ENCODE peak calls at places on chromosomes 1 and 21, in seven cellular contexts. H, S, C, R, K, X and Y are unnamed samples.

GRCh38 chr1:59085101-59085500 is 211.8 kb upstream of the FGGY start:
- DNase-seq in R (no peak), C (no peak), S (no peak), K (no peak), X (no peak), H (no peak), Y (no peak)

GRCh38 chr1:61391730-61392129 is 309.4 kb downstream of the NFIA start:
- DNase-seq in K (no peak), H (no peak), X (no peak), C (no peak), S (no peak), R (no peak), Y (no peak)

GRCh38 chr1:178004926-178005391 is 35.1 kb upstream of the SEC16B start:
- DNase-seq in X (no peak), K (no peak), C (no peak), R (no peak), H (no peak), S (no peak), Y (no peak)

GRCh38 chr1:192904438-192904895 is 95.6 kb downstream of the RGS2 start:
- DNase-seq in K (peak), S (no peak), H (no peak), X (peak), C (no peak), R (no peak), Y (peak)

GRCh38 chr1:206728588-206728987 is 42.0 kb upstream of the IL19 start:
- DNase-seq in K (no peak), H (no peak), X (no peak), R (no peak), S (no peak), C (no peak), Y (no peak)

GRCh38 chr1:228794173-228794572 is 58.9 kb downstream of the RHOU start:
- DNase-seq in S (no peak), C (no peak), R (no peak), K (no peak), H (no peak), X (no peak), Y (no peak)

GRCh38 chr21:35575280-35575915 is 484.9 kb downstream of the SETD4 start:
- DNase-seq in C (no peak), S (no peak), R (no peak), X (no peak), H (no peak), K (no peak), Y (no peak)

GRCh38 chr1:192575499-192576189 is at the start of gene RGS1:
- DNase-seq in C (peak), X (no peak), K (no peak), R (no peak), H (no peak), S (no peak), Y (peak)

GRCh38 chr1:44519035-44519676 is 114.1 kb downstream of the RNF220 start:
- DNase-seq in X (no peak), C (no peak), S (no peak), K (no peak), H (no peak), R (no peak), Y (peak)

GRCh38 chr1:116852910-116853309 is 56.8 kb upstream of the PTGFRN start:
- DNase-seq in H (no peak), C (no peak), K (no peak), X (no peak), R (no peak), S (no peak), Y (no peak)

GRCh38 chr1:53172751-53173498 is 23.7 kb upstream of the CPT2 start:
- DNase-seq in K (no peak), X (peak), H (peak), C (no peak), R (no peak), S (no peak), Y (no peak)

GRCh38 chr1:198909973-198910372 is 271.1 kb downstream of the PTPRC start:
- DNase-seq in K (no peak), X (no peak), C (no peak), R (no peak), S (no peak), H (no peak), Y (no peak)

GRCh38 chr1:24540906-24541710 is 14.8 kb upstream of the NCMAP start:
- DNase-seq in C (no peak), R (peak), S (no peak), K (no peak), H (peak), X (peak), Y (peak)

GRCh38 chr1:232624892-232625291 is 5.0 kb downstream of the SIPA1L2 start:
- DNase-seq in H (no peak), R (no peak), C (no peak), S (no peak), X (no peak), K (no peak), Y (no peak)

GRCh38 chr1:175477248-175477647 is 266.1 kb downstream of the TNR start:
- DNase-seq in H (no peak), C (no peak), X (no peak), K (no peak), R (no peak), S (no peak), Y (no peak)

GRCh38 chr1:5595531-5596170 is 396.6 kb downstream of the NPHP4 start:
- DNase-seq in K (no peak), C (no peak), X (no peak), H (no peak), R (no peak), S (peak), Y (no peak)

GRCh38 chr1:100178092-100178491 is at the start of gene LRRC39:
- DNase-seq in C (no peak), H (peak), K (no peak), R (no peak), X (no peak), S (no peak), Y (no peak)

GRCh38 chr1:178966312-178966711 is 59.4 kb upstream of the FAM20B start:
- DNase-seq in H (no peak), K (no peak), S (no peak), R (no peak), X (no peak), C (no peak), Y (no peak)

GRCh38 chr1:26337206-26337535 is 16.8 kb downstream of the CRYBG2 start:
- DNase-seq in K (no peak), H (no peak), C (no peak), R (no peak), X (no peak), S (no peak), Y (no peak)

DNA sequence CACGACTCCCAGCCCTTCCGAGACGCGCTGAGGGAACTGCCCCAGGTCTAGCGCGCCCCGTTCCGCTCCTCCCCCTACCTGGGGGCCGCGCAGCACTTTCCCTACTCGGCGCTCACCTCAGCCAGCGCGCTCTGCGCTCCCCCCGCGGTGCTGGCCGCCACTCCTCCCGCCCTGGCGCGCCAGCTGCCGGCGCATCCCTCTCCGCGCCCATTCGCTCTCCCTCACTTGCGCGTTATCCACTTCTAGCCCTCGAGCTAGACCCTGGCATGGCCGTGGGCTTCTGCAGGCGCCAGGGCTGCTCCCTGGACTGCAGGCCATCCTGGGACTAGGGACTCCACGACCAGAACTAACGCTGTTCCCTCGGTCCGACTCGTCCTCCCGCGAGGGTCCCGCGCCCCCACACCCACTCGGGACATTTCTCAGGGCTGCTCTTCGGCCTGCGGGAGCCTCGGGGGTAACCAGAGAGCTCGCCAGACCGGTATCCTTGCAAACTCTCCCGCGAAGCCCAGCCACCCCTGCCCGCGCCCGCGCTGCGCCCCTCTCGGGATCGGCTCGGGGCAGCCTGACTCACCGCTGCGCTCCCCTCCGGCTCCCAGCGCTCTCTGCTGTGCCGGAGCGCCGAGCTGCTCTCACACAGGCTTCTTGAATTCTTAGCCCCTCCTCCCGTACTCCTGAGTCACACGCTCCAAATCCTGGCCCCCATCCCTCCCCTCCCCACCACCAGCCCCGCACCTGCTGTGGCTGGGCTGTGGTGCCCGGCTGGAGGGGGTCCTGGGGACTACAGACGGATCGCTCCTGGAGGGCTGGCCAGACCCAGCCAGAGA is at the start of gene NGF:
- DNase-seq in X (peak), C (peak), H (no peak), R (no peak), S (no peak), K (peak), Y (peak)
- TF ChIP-seq POLR2A in X (no peak), C (peak), H (no peak), R (no peak), S (no peak), K (peak), Y (peak)

DNA sequence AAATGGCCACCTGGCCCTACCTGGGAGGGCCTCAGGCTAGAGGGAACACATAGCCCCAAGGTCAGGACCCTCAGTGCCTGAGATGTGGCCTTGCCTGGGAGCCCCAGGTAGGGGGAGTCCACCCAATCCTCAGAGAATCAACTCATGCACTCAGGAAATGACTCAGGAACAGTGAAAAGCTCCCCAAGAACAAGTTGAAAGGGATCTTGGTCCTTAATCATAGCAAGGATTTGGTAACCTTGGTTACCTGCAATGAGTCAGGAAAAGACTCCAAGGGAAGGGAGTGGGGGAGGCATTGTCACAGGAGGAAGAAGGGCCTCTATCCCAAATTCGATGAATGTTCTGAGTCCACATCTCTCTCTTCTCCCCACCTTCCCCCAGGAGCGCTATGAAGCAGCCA is 17.0 kb downstream of the MAP7D1 start:
- DNase-seq in K (no peak), X (peak), R (no peak), H (no peak), C (no peak), S (no peak), Y (no peak)
- H3K27ac ChIP-seq in K (no peak), X (peak), R (no peak), H (no peak), C (peak), S (peak), Y (no peak)

GRCh38 chr1:72286401-72286800 is 4.1 kb upstream of the NEGR1 start:
- DNase-seq in X (no peak), S (no peak), R (no peak), C (no peak), H (no peak), K (no peak), Y (no peak)

GRCh38 chr1:72283204-72284083 is 1.1 kb upstream of the NEGR1 start:
- DNase-seq in K (peak), H (no peak), C (peak), X (no peak), S (peak), R (peak), Y (peak)

GRCh38 chr1:72284398-72285073 is 2.2 kb upstream of the NEGR1 start:
- DNase-seq in R (peak), K (peak), S (no peak), C (peak), X (no peak), H (no peak), Y (peak)

GRCh38 chr1:72284084-72284397 is 1.7 kb upstream of the NEGR1 start:
- DNase-seq in R (no peak), C (no peak), X (no peak), K (no peak), S (no peak), H (no peak), Y (no peak)

DNA sequence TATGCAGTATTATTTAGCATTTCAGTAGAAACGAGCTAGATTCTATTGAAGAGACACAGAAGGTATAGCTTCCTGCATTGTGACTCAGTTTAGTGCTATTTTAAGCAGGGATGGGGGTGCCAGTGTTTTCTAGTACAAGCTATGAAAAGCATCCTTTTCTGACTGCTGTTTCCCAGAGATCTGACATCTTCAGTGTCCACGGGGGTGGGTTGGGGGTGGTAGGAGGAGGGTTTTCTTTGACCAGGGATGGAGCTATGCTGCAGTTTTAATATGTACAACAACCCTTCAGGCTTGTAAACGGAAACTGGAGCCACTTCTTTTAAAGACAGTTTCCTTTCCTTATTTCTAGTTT is 2.7 kb upstream of the NEGR1 start:
- DNase-seq in K (peak), C (no peak), R (no peak), S (no peak), X (no peak), H (no peak), Y (peak)
- H3K4me3 ChIP-seq in K (peak), C (peak), R (peak), S (peak), X (no peak), H (no peak), Y (no peak)

GRCh38 chr1:3649342-3650247 is at the start of gene WRAP73:
- DNase-seq in S (peak), X (peak), K (peak), R (peak), C (peak), H (peak), Y (peak)

GRCh38 chr1:3652538-3653285 is 396 bp downstream of the TP73 start:
- DNase-seq in X (no peak), K (no peak), H (peak), C (no peak), S (no peak), R (no peak), Y (no peak)

GRCh38 chr1:3651939-3652537 is at the start of gene TP73:
- DNase-seq in K (peak), X (no peak), R (no peak), S (no peak), C (no peak), H (peak), Y (no peak)

GRCh38 chr1:3651011-3651938 is 1.0 kb upstream of the TP73 start:
- DNase-seq in K (peak), C (peak), S (no peak), R (no peak), H (peak), X (no peak), Y (no peak)

GRCh38 chr1:3650248-3651010 is 526 bp upstream of the WRAP73 start:
- DNase-seq in X (no peak), R (no peak), S (no peak), C (no peak), H (no peak), K (peak), Y (no peak)
- TF ChIP-seq POLR2A in X (no peak), R (no peak), S (no peak), C (no peak), H (no peak), K (no peak), Y (no peak)

GRCh38 chr21:29347274-29347681 is 48.6 kb downstream of the BACH1 start:
- DNase-seq in R (no peak), X (no peak), K (no peak), S (no peak), H (no peak), C (no peak), Y (no peak)

GRCh38 chr21:29343517-29343916 is 44.8 kb downstream of the BACH1 start:
- DNase-seq in C (no peak), S (no peak), H (no peak), R (no peak), X (no peak), K (no peak), Y (peak)

GRCh38 chr21:29349702-29350101 is 51.0 kb downstream of the BACH1 start:
- DNase-seq in C (no peak), S (no peak), K (no peak), R (no peak), X (no peak), H (peak), Y (no peak)

GRCh38 chr21:29346281-29346680 is 47.6 kb downstream of the BACH1 start:
- DNase-seq in H (no peak), R (no peak), K (no peak), X (no peak), C (no peak), S (no peak), Y (no peak)

GRCh38 chr21:29346771-29347170 is 48.0 kb downstream of the BACH1 start:
- DNase-seq in K (no peak), X (no peak), S (no peak), C (no peak), H (no peak), R (no peak), Y (no peak)
- H3K27ac ChIP-seq in K (no peak), X (no peak), S (peak), C (no peak), H (no peak), R (no peak), Y (no peak)

GRCh38 chr1:9164919-9165318 is 36.0 kb upstream of the GPR157 start:
- DNase-seq in X (no peak), K (no peak), C (peak), S (no peak), H (no peak), R (no peak), Y (no peak)

GRCh38 chr1:9165396-9165795 is 36.5 kb upstream of the GPR157 start:
- DNase-seq in H (no peak), X (no peak), R (no peak), K (no peak), C (peak), S (no peak), Y (no peak)

GRCh38 chr1:9164537-9164910 is 35.6 kb upstream of the GPR157 start:
- DNase-seq in C (no peak), H (no peak), R (no peak), S (no peak), X (no peak), K (no peak), Y (no peak)

GRCh38 chr1:9167638-9168037 is 38.7 kb upstream of the GPR157 start:
- DNase-seq in X (no peak), H (no peak), C (peak), R (no peak), K (no peak), S (no peak), Y (no peak)

GRCh38 chr1:9166289-9167235 is 37.7 kb upstream of the GPR157 start:
- DNase-seq in C (peak), H (no peak), R (no peak), S (no peak), K (no peak), X (no peak), Y (no peak)
- H3K4me3 ChIP-seq in C (no peak), H (no peak), R (no peak), S (no peak), K (no peak), X (no peak), Y (no peak)

DNA sequence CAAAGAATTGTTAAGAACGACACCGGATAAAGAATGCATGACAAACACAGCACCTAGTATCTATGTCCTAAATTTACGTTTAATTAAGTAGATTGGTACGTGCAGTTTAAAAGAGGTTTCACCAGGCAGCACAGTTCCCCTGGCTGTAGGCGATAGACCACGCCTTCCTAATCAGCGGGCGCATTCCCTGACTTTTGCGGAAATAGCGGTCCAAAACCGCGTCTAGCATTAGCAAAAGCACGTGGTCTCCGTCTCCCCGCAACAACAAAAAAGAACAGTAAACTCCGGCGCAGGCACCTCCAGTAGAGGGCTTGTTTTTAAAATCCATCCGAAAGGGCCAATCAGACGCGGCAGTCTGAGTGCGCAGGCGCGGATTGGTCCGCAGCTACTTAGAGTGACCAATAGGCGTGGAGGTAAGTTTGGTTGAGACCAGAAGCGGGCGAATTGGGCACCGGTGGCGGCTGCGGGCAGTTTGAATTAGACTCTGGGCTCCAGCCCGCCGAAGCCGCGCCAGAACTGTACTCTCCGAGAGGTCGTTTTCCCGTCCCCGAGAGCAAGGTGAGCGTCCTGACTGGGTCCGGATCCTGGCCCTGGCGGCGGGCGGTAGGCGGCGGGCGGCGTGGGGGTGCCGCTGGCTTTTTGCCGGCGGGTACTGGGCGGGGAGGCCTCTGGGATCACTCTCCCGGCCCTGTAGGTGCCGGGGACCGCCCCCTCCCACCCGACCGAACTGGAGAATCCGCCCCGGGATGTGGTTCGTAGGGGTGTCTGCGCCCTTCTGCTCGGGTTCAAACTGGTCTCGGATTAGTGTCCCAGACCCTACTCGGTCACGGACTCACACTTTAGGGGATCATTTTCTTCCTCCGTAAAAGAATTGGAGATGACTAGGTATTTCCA is at the start of gene CENPF:
- DNase-seq in K (peak), R (peak), H (peak), C (peak), S (peak), X (peak), Y (peak)
- TF ChIP-seq POLR2A in K (no peak), R (peak), H (peak), C (no peak), S (no peak), X (no peak), Y (no peak)

DNA sequence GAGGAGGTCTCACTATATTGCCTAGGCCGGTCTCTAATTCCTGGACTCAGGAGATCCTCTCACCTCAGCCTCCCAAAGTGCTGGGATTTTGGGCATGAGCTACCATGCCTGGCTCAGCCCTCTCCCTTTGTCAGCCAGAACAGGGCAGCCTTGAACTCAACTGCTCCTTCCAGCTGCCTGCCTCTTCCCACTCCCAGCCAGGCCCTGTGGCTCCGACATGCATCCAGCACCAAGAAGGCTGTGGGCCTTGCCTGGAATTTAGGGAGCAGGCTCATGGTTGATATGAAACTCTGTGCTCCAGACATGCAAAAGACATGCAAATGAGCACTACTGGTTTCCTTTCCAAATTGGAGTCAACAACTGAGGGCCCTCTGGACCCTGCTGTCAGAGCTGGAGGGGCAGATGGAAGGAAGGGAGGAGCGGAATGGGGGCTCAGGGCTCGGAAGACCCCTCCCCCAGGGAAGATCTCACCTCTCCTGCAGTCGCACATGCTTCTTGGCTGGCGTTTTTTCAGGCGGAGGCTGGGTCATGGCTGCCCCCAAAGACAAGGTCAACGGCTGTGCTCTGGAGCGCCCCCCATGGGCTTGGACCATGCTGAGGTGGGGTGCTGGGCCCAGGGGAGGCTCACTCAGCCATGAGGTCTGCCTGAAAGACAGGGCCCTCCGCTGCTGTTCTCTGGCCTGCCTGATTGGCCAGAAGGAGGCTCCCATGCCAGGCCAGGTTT is 1.4 kb downstream of the PTPN7 start:
- DNase-seq in X (no peak), S (no peak), K (peak), R (no peak), H (peak), C (no peak), Y (no peak)
- H3K27ac ChIP-seq in X (no peak), S (no peak), K (peak), R (no peak), H (peak), C (no peak), Y (no peak)